ENCODE peak calls at places on chromosomes 7 and 10, in seven cellular contexts. One of them, this sample, is unnamed.

GRCh38 chr10:128018236-128018635 is 108.0 kb downstream of the MKI67 start:
- DNase-seq in right lobe of liver: no peak
- DNase-seq in activated T-cell treated with anti-CD3 and anti-CD28 coated beads for 1 hour: no peak
- DNase-seq in activated CD4-positive, CD25-positive, alpha-beta regulatory T cell: no peak
- DNase-seq in stimulated activated CD4-positive, alpha-beta T cell treated with anti-CD3 and anti-CD28 coated beads, Interleukin-1b, Interleukin-23, amount 100 ng/mL, for 4 hours: no peak
- DNase-seq in Right ventricle myocardium superior: no peak
- DNase-seq in dorsolateral prefrontal cortex: peak
- DNase-seq in this sample: no peak

GRCh38 chr7:130960208-130960988 is 226.4 kb upstream of the KLF14 start:
- DNase-seq in right lobe of liver: no peak
- DNase-seq in activated T-cell treated with anti-CD3 and anti-CD28 coated beads for 1 hour: no peak
- DNase-seq in activated CD4-positive, CD25-positive, alpha-beta regulatory T cell: peak
- DNase-seq in stimulated activated CD4-positive, alpha-beta T cell treated with anti-CD3 and anti-CD28 coated beads, Interleukin-1b, Interleukin-23, amount 100 ng/mL, for 4 hours: no peak
- DNase-seq in Right ventricle myocardium superior: no peak
- DNase-seq in dorsolateral prefrontal cortex: no peak
- DNase-seq in this sample: no peak

GRCh38 chr10:63757067-63757466 is 235.9 kb downstream of the REEP3 start:
- DNase-seq in right lobe of liver: no peak
- DNase-seq in activated T-cell treated with anti-CD3 and anti-CD28 coated beads for 1 hour: no peak
- DNase-seq in activated CD4-positive, CD25-positive, alpha-beta regulatory T cell: no peak
- DNase-seq in stimulated activated CD4-positive, alpha-beta T cell treated with anti-CD3 and anti-CD28 coated beads, Interleukin-1b, Interleukin-23, amount 100 ng/mL, for 4 hours: no peak
- DNase-seq in Right ventricle myocardium superior: no peak
- DNase-seq in dorsolateral prefrontal cortex: no peak
- DNase-seq in this sample: no peak

GRCh38 chr10:80289451-80290287 is at the start of gene MAT1A:
- DNase-seq in right lobe of liver: peak
- DNase-seq in activated T-cell treated with anti-CD3 and anti-CD28 coated beads for 1 hour: no peak
- DNase-seq in activated CD4-positive, CD25-positive, alpha-beta regulatory T cell: no peak
- DNase-seq in stimulated activated CD4-positive, alpha-beta T cell treated with anti-CD3 and anti-CD28 coated beads, Interleukin-1b, Interleukin-23, amount 100 ng/mL, for 4 hours: no peak
- DNase-seq in Right ventricle myocardium superior: no peak
- DNase-seq in dorsolateral prefrontal cortex: no peak
- DNase-seq in this sample: no peak

GRCh38 chr10:49143249-49143648 is 9.4 kb upstream of the FAM170B start:
- DNase-seq in right lobe of liver: no peak
- DNase-seq in activated T-cell treated with anti-CD3 and anti-CD28 coated beads for 1 hour: no peak
- DNase-seq in activated CD4-positive, CD25-positive, alpha-beta regulatory T cell: no peak
- DNase-seq in stimulated activated CD4-positive, alpha-beta T cell treated with anti-CD3 and anti-CD28 coated beads, Interleukin-1b, Interleukin-23, amount 100 ng/mL, for 4 hours: no peak
- DNase-seq in Right ventricle myocardium superior: no peak
- DNase-seq in dorsolateral prefrontal cortex: no peak
- DNase-seq in this sample: no peak

GRCh38 chr10:32995751-32996150 is 37.7 kb upstream of the ITGB1 start:
- DNase-seq in right lobe of liver: no peak
- DNase-seq in activated T-cell treated with anti-CD3 and anti-CD28 coated beads for 1 hour: no peak
- DNase-seq in activated CD4-positive, CD25-positive, alpha-beta regulatory T cell: no peak
- DNase-seq in stimulated activated CD4-positive, alpha-beta T cell treated with anti-CD3 and anti-CD28 coated beads, Interleukin-1b, Interleukin-23, amount 100 ng/mL, for 4 hours: no peak
- DNase-seq in Right ventricle myocardium superior: no peak
- DNase-seq in dorsolateral prefrontal cortex: no peak
- DNase-seq in this sample: no peak

GRCh38 chr7:74061840-74062539 is 21.6 kb upstream of the LIMK1 start:
- DNase-seq in right lobe of liver: peak
- DNase-seq in activated T-cell treated with anti-CD3 and anti-CD28 coated beads for 1 hour: peak
- DNase-seq in activated CD4-positive, CD25-positive, alpha-beta regulatory T cell: peak
- DNase-seq in stimulated activated CD4-positive, alpha-beta T cell treated with anti-CD3 and anti-CD28 coated beads, Interleukin-1b, Interleukin-23, amount 100 ng/mL, for 4 hours: peak
- DNase-seq in Right ventricle myocardium superior: peak
- DNase-seq in dorsolateral prefrontal cortex: peak
- DNase-seq in this sample: peak

GRCh38 chr10:63456437-63457210 is 9.2 kb downstream of the JMJD1C start:
- DNase-seq in right lobe of liver: no peak
- DNase-seq in activated T-cell treated with anti-CD3 and anti-CD28 coated beads for 1 hour: no peak
- DNase-seq in activated CD4-positive, CD25-positive, alpha-beta regulatory T cell: no peak
- DNase-seq in stimulated activated CD4-positive, alpha-beta T cell treated with anti-CD3 and anti-CD28 coated beads, Interleukin-1b, Interleukin-23, amount 100 ng/mL, for 4 hours: no peak
- DNase-seq in Right ventricle myocardium superior: no peak
- DNase-seq in dorsolateral prefrontal cortex: no peak
- DNase-seq in this sample: no peak

GRCh38 chr7:156764016-156764669 is 123.6 kb downstream of the RNF32 start:
- DNase-seq in right lobe of liver: peak
- DNase-seq in activated T-cell treated with anti-CD3 and anti-CD28 coated beads for 1 hour: no peak
- DNase-seq in activated CD4-positive, CD25-positive, alpha-beta regulatory T cell: no peak
- DNase-seq in stimulated activated CD4-positive, alpha-beta T cell treated with anti-CD3 and anti-CD28 coated beads, Interleukin-1b, Interleukin-23, amount 100 ng/mL, for 4 hours: no peak
- DNase-seq in Right ventricle myocardium superior: peak
- DNase-seq in dorsolateral prefrontal cortex: peak
- DNase-seq in this sample: no peak

GRCh38 chr10:30358206-30358605 is 9.1 kb upstream of the MTPAP start:
- DNase-seq in right lobe of liver: no peak
- DNase-seq in activated T-cell treated with anti-CD3 and anti-CD28 coated beads for 1 hour: no peak
- DNase-seq in activated CD4-positive, CD25-positive, alpha-beta regulatory T cell: no peak
- DNase-seq in stimulated activated CD4-positive, alpha-beta T cell treated with anti-CD3 and anti-CD28 coated beads, Interleukin-1b, Interleukin-23, amount 100 ng/mL, for 4 hours: no peak
- DNase-seq in Right ventricle myocardium superior: no peak
- DNase-seq in dorsolateral prefrontal cortex: no peak
- DNase-seq in this sample: no peak

GRCh38 chr7:434891-435486 is 84.7 kb downstream of the PDGFA start:
- DNase-seq in right lobe of liver: no peak
- DNase-seq in activated T-cell treated with anti-CD3 and anti-CD28 coated beads for 1 hour: no peak
- DNase-seq in activated CD4-positive, CD25-positive, alpha-beta regulatory T cell: no peak
- DNase-seq in stimulated activated CD4-positive, alpha-beta T cell treated with anti-CD3 and anti-CD28 coated beads, Interleukin-1b, Interleukin-23, amount 100 ng/mL, for 4 hours: no peak
- DNase-seq in Right ventricle myocardium superior: no peak
- DNase-seq in dorsolateral prefrontal cortex: no peak
- DNase-seq in this sample: no peak

GRCh38 chr7:5363729-5364128 is 59.9 kb downstream of the TNRC18 start:
- DNase-seq in right lobe of liver: no peak
- DNase-seq in activated T-cell treated with anti-CD3 and anti-CD28 coated beads for 1 hour: no peak
- DNase-seq in activated CD4-positive, CD25-positive, alpha-beta regulatory T cell: no peak
- DNase-seq in stimulated activated CD4-positive, alpha-beta T cell treated with anti-CD3 and anti-CD28 coated beads, Interleukin-1b, Interleukin-23, amount 100 ng/mL, for 4 hours: no peak
- DNase-seq in Right ventricle myocardium superior: no peak
- DNase-seq in dorsolateral prefrontal cortex: no peak
- DNase-seq in this sample: no peak

GRCh38 chr10:101060951-101061813 is 607 bp upstream of the KAZALD1 start:
- DNase-seq in right lobe of liver: peak
- DNase-seq in activated T-cell treated with anti-CD3 and anti-CD28 coated beads for 1 hour: peak
- DNase-seq in activated CD4-positive, CD25-positive, alpha-beta regulatory T cell: peak
- DNase-seq in stimulated activated CD4-positive, alpha-beta T cell treated with anti-CD3 and anti-CD28 coated beads, Interleukin-1b, Interleukin-23, amount 100 ng/mL, for 4 hours: peak
- DNase-seq in Right ventricle myocardium superior: peak
- DNase-seq in dorsolateral prefrontal cortex: peak
- DNase-seq in this sample: peak

GRCh38 chr7:129332354-129333056 is 101.7 kb upstream of the STRIP2 start:
- DNase-seq in right lobe of liver: no peak
- DNase-seq in activated T-cell treated with anti-CD3 and anti-CD28 coated beads for 1 hour: no peak
- DNase-seq in activated CD4-positive, CD25-positive, alpha-beta regulatory T cell: no peak
- DNase-seq in stimulated activated CD4-positive, alpha-beta T cell treated with anti-CD3 and anti-CD28 coated beads, Interleukin-1b, Interleukin-23, amount 100 ng/mL, for 4 hours: no peak
- DNase-seq in Right ventricle myocardium superior: no peak
- DNase-seq in dorsolateral prefrontal cortex: no peak
- DNase-seq in this sample: no peak

GRCh38 chr7:22445140-22445722 is 54.8 kb downstream of the STEAP1B start:
- DNase-seq in right lobe of liver: no peak
- DNase-seq in activated T-cell treated with anti-CD3 and anti-CD28 coated beads for 1 hour: no peak
- DNase-seq in activated CD4-positive, CD25-positive, alpha-beta regulatory T cell: no peak
- DNase-seq in stimulated activated CD4-positive, alpha-beta T cell treated with anti-CD3 and anti-CD28 coated beads, Interleukin-1b, Interleukin-23, amount 100 ng/mL, for 4 hours: no peak
- DNase-seq in Right ventricle myocardium superior: peak
- DNase-seq in dorsolateral prefrontal cortex: peak
- DNase-seq in this sample: peak

GRCh38 chr10:77582710-77583115 is 54.9 kb downstream of the KCNMA1 start:
- DNase-seq in right lobe of liver: no peak
- DNase-seq in activated T-cell treated with anti-CD3 and anti-CD28 coated beads for 1 hour: no peak
- DNase-seq in activated CD4-positive, CD25-positive, alpha-beta regulatory T cell: no peak
- DNase-seq in stimulated activated CD4-positive, alpha-beta T cell treated with anti-CD3 and anti-CD28 coated beads, Interleukin-1b, Interleukin-23, amount 100 ng/mL, for 4 hours: no peak
- DNase-seq in Right ventricle myocardium superior: no peak
- DNase-seq in dorsolateral prefrontal cortex: no peak
- DNase-seq in this sample: peak

GRCh38 chr10:31467791-31468535 is 148.9 kb downstream of the ZEB1 start:
- DNase-seq in right lobe of liver: peak
- DNase-seq in activated T-cell treated with anti-CD3 and anti-CD28 coated beads for 1 hour: no peak
- DNase-seq in activated CD4-positive, CD25-positive, alpha-beta regulatory T cell: no peak
- DNase-seq in stimulated activated CD4-positive, alpha-beta T cell treated with anti-CD3 and anti-CD28 coated beads, Interleukin-1b, Interleukin-23, amount 100 ng/mL, for 4 hours: no peak
- DNase-seq in Right ventricle myocardium superior: peak
- DNase-seq in dorsolateral prefrontal cortex: no peak
- DNase-seq in this sample: no peak

GRCh38 chr10:87659571-87660483 is at the start of gene PAPSS2:
- DNase-seq in right lobe of liver: peak
- DNase-seq in activated T-cell treated with anti-CD3 and anti-CD28 coated beads for 1 hour: no peak
- DNase-seq in activated CD4-positive, CD25-positive, alpha-beta regulatory T cell: no peak
- DNase-seq in stimulated activated CD4-positive, alpha-beta T cell treated with anti-CD3 and anti-CD28 coated beads, Interleukin-1b, Interleukin-23, amount 100 ng/mL, for 4 hours: peak
- DNase-seq in Right ventricle myocardium superior: peak
- DNase-seq in dorsolateral prefrontal cortex: peak
- DNase-seq in this sample: peak

GRCh38 chr7:150988230-150989226 is 2.3 kb upstream of the NOS3 start:
- DNase-seq in right lobe of liver: peak
- DNase-seq in activated T-cell treated with anti-CD3 and anti-CD28 coated beads for 1 hour: peak
- DNase-seq in activated CD4-positive, CD25-positive, alpha-beta regulatory T cell: peak
- DNase-seq in stimulated activated CD4-positive, alpha-beta T cell treated with anti-CD3 and anti-CD28 coated beads, Interleukin-1b, Interleukin-23, amount 100 ng/mL, for 4 hours: peak
- DNase-seq in Right ventricle myocardium superior: peak
- DNase-seq in dorsolateral prefrontal cortex: peak
- DNase-seq in this sample: peak

GRCh38 chr10:5538892-5539651 is 14.3 kb downstream of the CALML3 start:
- DNase-seq in right lobe of liver: peak
- DNase-seq in activated T-cell treated with anti-CD3 and anti-CD28 coated beads for 1 hour: no peak
- DNase-seq in activated CD4-positive, CD25-positive, alpha-beta regulatory T cell: no peak
- DNase-seq in stimulated activated CD4-positive, alpha-beta T cell treated with anti-CD3 and anti-CD28 coated beads, Interleukin-1b, Interleukin-23, amount 100 ng/mL, for 4 hours: no peak
- DNase-seq in Right ventricle myocardium superior: no peak
- DNase-seq in dorsolateral prefrontal cortex: no peak
- DNase-seq in this sample: no peak

GRCh38 chr7:157080111-157080730 is 58.5 kb upstream of the UBE3C start:
- DNase-seq in right lobe of liver: no peak
- DNase-seq in activated T-cell treated with anti-CD3 and anti-CD28 coated beads for 1 hour: no peak
- DNase-seq in activated CD4-positive, CD25-positive, alpha-beta regulatory T cell: no peak
- DNase-seq in stimulated activated CD4-positive, alpha-beta T cell treated with anti-CD3 and anti-CD28 coated beads, Interleukin-1b, Interleukin-23, amount 100 ng/mL, for 4 hours: no peak
- DNase-seq in Right ventricle myocardium superior: no peak
- DNase-seq in dorsolateral prefrontal cortex: no peak
- DNase-seq in this sample: no peak

GRCh38 chr7:2411815-2412586 is 8.6 kb downstream of the CHST12 start:
- DNase-seq in right lobe of liver: no peak
- DNase-seq in activated T-cell treated with anti-CD3 and anti-CD28 coated beads for 1 hour: no peak
- DNase-seq in activated CD4-positive, CD25-positive, alpha-beta regulatory T cell: no peak
- DNase-seq in stimulated activated CD4-positive, alpha-beta T cell treated with anti-CD3 and anti-CD28 coated beads, Interleukin-1b, Interleukin-23, amount 100 ng/mL, for 4 hours: no peak
- DNase-seq in Right ventricle myocardium superior: peak
- DNase-seq in dorsolateral prefrontal cortex: no peak
- DNase-seq in this sample: no peak

GRCh38 chr7:14762552-14762951 is 140.0 kb downstream of the DGKB start:
- DNase-seq in right lobe of liver: no peak
- DNase-seq in activated T-cell treated with anti-CD3 and anti-CD28 coated beads for 1 hour: no peak
- DNase-seq in activated CD4-positive, CD25-positive, alpha-beta regulatory T cell: no peak
- DNase-seq in stimulated activated CD4-positive, alpha-beta T cell treated with anti-CD3 and anti-CD28 coated beads, Interleukin-1b, Interleukin-23, amount 100 ng/mL, for 4 hours: no peak
- DNase-seq in Right ventricle myocardium superior: no peak
- DNase-seq in dorsolateral prefrontal cortex: no peak
- DNase-seq in this sample: no peak

GRCh38 chr7:30556854-30557644 is 37.6 kb upstream of the GARS1 start:
- DNase-seq in right lobe of liver: no peak
- DNase-seq in activated T-cell treated with anti-CD3 and anti-CD28 coated beads for 1 hour: no peak
- DNase-seq in activated CD4-positive, CD25-positive, alpha-beta regulatory T cell: no peak
- DNase-seq in stimulated activated CD4-positive, alpha-beta T cell treated with anti-CD3 and anti-CD28 coated beads, Interleukin-1b, Interleukin-23, amount 100 ng/mL, for 4 hours: no peak
- DNase-seq in Right ventricle myocardium superior: no peak
- DNase-seq in dorsolateral prefrontal cortex: peak
- DNase-seq in this sample: no peak

GRCh38 chr7:79529214-79529895 is 75.9 kb upstream of the MAGI2 start:
- DNase-seq in right lobe of liver: no peak
- DNase-seq in activated T-cell treated with anti-CD3 and anti-CD28 coated beads for 1 hour: no peak
- DNase-seq in activated CD4-positive, CD25-positive, alpha-beta regulatory T cell: no peak
- DNase-seq in stimulated activated CD4-positive, alpha-beta T cell treated with anti-CD3 and anti-CD28 coated beads, Interleukin-1b, Interleukin-23, amount 100 ng/mL, for 4 hours: no peak
- DNase-seq in Right ventricle myocardium superior: no peak
- DNase-seq in dorsolateral prefrontal cortex: no peak
- DNase-seq in this sample: no peak

GRCh38 chr7:135842446-135843175 is 94.0 kb upstream of the FAM180A start:
- DNase-seq in right lobe of liver: no peak
- DNase-seq in activated T-cell treated with anti-CD3 and anti-CD28 coated beads for 1 hour: no peak
- DNase-seq in activated CD4-positive, CD25-positive, alpha-beta regulatory T cell: no peak
- DNase-seq in stimulated activated CD4-positive, alpha-beta T cell treated with anti-CD3 and anti-CD28 coated beads, Interleukin-1b, Interleukin-23, amount 100 ng/mL, for 4 hours: no peak
- DNase-seq in Right ventricle myocardium superior: no peak
- DNase-seq in dorsolateral prefrontal cortex: no peak
- DNase-seq in this sample: no peak

GRCh38 chr10:110008518-110009339 is 945 bp downstream of the ADD3 start:
- DNase-seq in right lobe of liver: peak
- DNase-seq in activated T-cell treated with anti-CD3 and anti-CD28 coated beads for 1 hour: peak
- DNase-seq in activated CD4-positive, CD25-positive, alpha-beta regulatory T cell: peak
- DNase-seq in stimulated activated CD4-positive, alpha-beta T cell treated with anti-CD3 and anti-CD28 coated beads, Interleukin-1b, Interleukin-23, amount 100 ng/mL, for 4 hours: no peak
- DNase-seq in Right ventricle myocardium superior: peak
- DNase-seq in dorsolateral prefrontal cortex: no peak
- DNase-seq in this sample: peak

This sample was measured in activated naive CD8-positive, alpha-beta T cell treated with anti-CD3 and anti-CD28 coated beads for 36 hours.